ENCODE peak calls at places on chromosomes 3 and 15, in five cellular contexts. One of them, this sample, is unnamed.

GRCh38 chr3:3772920-3773319 is 26.3 kb upstream of the LRRN1 start:
- DNase-seq in hepatic stellate cell: no peak
- DNase-seq in dorsolateral prefrontal cortex: peak
- DNase-seq in breast epithelium: no peak
- DNase-seq in CD8-positive, alpha-beta memory T cell: no peak
- DNase-seq in this sample: no peak

GRCh38 chr3:45817788-45818523 is 21.6 kb upstream of the SLC6A20 start:
- DNase-seq in CD8-positive, alpha-beta memory T cell: no peak
- DNase-seq in dorsolateral prefrontal cortex: no peak
- DNase-seq in hepatic stellate cell: peak
- DNase-seq in breast epithelium: peak
- DNase-seq in this sample: no peak

GRCh38 chr3:132289311-132289710 is 27.9 kb upstream of the ACP3 start:
- DNase-seq in dorsolateral prefrontal cortex: no peak
- DNase-seq in CD8-positive, alpha-beta memory T cell: no peak
- DNase-seq in breast epithelium: no peak
- DNase-seq in hepatic stellate cell: no peak
- DNase-seq in this sample: no peak

GRCh38 chr3:55512586-55513343 is 25.7 kb upstream of the WNT5A start:
- DNase-seq in breast epithelium: no peak
- DNase-seq in dorsolateral prefrontal cortex: no peak
- DNase-seq in CD8-positive, alpha-beta memory T cell: no peak
- DNase-seq in hepatic stellate cell: no peak
- DNase-seq in this sample: no peak

GRCh38 chr15:38217788-38218609 is 34.6 kb upstream of the SPRED1 start:
- DNase-seq in CD8-positive, alpha-beta memory T cell: no peak
- DNase-seq in dorsolateral prefrontal cortex: no peak
- DNase-seq in breast epithelium: no peak
- DNase-seq in hepatic stellate cell: no peak
- DNase-seq in this sample: no peak

GRCh38 chr15:74262635-74263034 is 26.5 kb downstream of the CCDC33 start:
- DNase-seq in dorsolateral prefrontal cortex: no peak
- DNase-seq in CD8-positive, alpha-beta memory T cell: no peak
- DNase-seq in breast epithelium: no peak
- DNase-seq in hepatic stellate cell: no peak
- DNase-seq in this sample: no peak

GRCh38 chr15:95574053-95574452 is 756.4 kb upstream of the NR2F2 start:
- DNase-seq in CD8-positive, alpha-beta memory T cell: no peak
- DNase-seq in hepatic stellate cell: no peak
- DNase-seq in breast epithelium: no peak
- DNase-seq in dorsolateral prefrontal cortex: no peak
- DNase-seq in this sample: no peak

GRCh38 chr3:55156851-55157650 is 229.2 kb upstream of the LRTM1 start:
- DNase-seq in dorsolateral prefrontal cortex: no peak
- DNase-seq in breast epithelium: no peak
- DNase-seq in hepatic stellate cell: no peak
- DNase-seq in CD8-positive, alpha-beta memory T cell: no peak
- DNase-seq in this sample: no peak

This sample was measured in B cell.